ENCODE peak calls at places on chromosome 19, in seven cellular contexts. J, M, D, C, X, B and L are unnamed samples.

GRCh38 chr19:46068345-46069258 is 27.8 kb upstream of the IGFL4 start:
- DNase-seq in B (peak), J (peak), C (no peak), M (no peak), X (no peak), D (no peak), L (peak)

GRCh38 chr19:30349131-30349730 is 23.0 kb upstream of the ZNF536 start:
- DNase-seq in M (peak), C (no peak), X (peak), D (no peak), B (no peak), J (no peak), L (no peak)

GRCh38 chr19:36054733-36055686 is at the start of gene WDR62:
- DNase-seq in D (peak), B (peak), X (peak), J (no peak), C (peak), M (peak), L (peak)

GRCh38 chr19:9075064-9075964 is 11.5 kb upstream of the OR1M1 start:
- DNase-seq in J (peak), X (peak), M (peak), C (peak), D (peak), B (peak), L (peak)

GRCh38 chr19:590396-590745 is 690 bp downstream of the HCN2 start:
- DNase-seq in J (peak), B (peak), M (no peak), X (no peak), D (no peak), C (no peak), L (no peak)

GRCh38 chr19:40750035-40750284 is 317 bp downstream of the ACTMAP start:
- DNase-seq in D (no peak), M (no peak), B (peak), X (no peak), C (no peak), J (no peak), L (no peak)

GRCh38 chr19:14081797-14082674 is 3.5 kb downstream of the C19orf67 start:
- DNase-seq in J (peak), B (peak), X (no peak), M (no peak), D (no peak), C (no peak), L (no peak)

GRCh38 chr19:55368701-55369563 is 1.3 kb downstream of the IL11 start:
- DNase-seq in D (no peak), X (peak), B (peak), J (peak), C (no peak), M (peak), L (peak)

GRCh38 chr19:18437481-18438330 is at the start of gene ISYNA1:
- DNase-seq in D (peak), B (peak), J (peak), C (peak), M (peak), X (peak), L (peak)

GRCh38 chr19:47745010-47745901 is at the start of gene NOP53:
- DNase-seq in C (peak), X (peak), D (peak), M (peak), J (peak), B (peak), L (peak)

GRCh38 chr19:3270908-3271307 is 46.4 kb downstream of the CELF5 start:
- DNase-seq in B (no peak), M (peak), D (peak), X (peak), C (no peak), J (peak), L (peak)

GRCh38 chr19:22945560-22945959 is 57.4 kb downstream of the ZNF728 start:
- DNase-seq in J (peak), B (no peak), D (peak), M (no peak), X (peak), C (no peak), L (peak)

GRCh38 chr19:32174386-32175113 is 170.9 kb upstream of the ZNF507 start:
- DNase-seq in B (no peak), C (peak), J (no peak), M (no peak), X (no peak), D (no peak), L (no peak)

GRCh38 chr19:50896591-50897190 is 14.5 kb downstream of the KLK4 start:
- DNase-seq in J (peak), M (no peak), D (no peak), X (no peak), C (no peak), B (peak), L (peak)

GRCh38 chr19:16899566-16900075 is 10.8 kb downstream of the F2RL3 start:
- DNase-seq in J (no peak), B (peak), C (peak), D (no peak), X (peak), M (peak), L (peak)

GRCh38 chr19:3123088-3123721 is 12.6 kb upstream of the GNA15 start:
- DNase-seq in C (no peak), M (no peak), X (no peak), D (no peak), J (no peak), B (no peak), L (no peak)

GRCh38 chr19:47778954-47779351 is 450 bp downstream of the SELENOW start:
- DNase-seq in J (no peak), M (no peak), D (no peak), B (no peak), X (no peak), C (no peak), L (peak)

GRCh38 chr19:44905437-44906160 is at the start of gene APOE:
- DNase-seq in J (no peak), C (peak), D (peak), X (peak), B (no peak), M (peak), L (peak)

GRCh38 chr19:33946535-33947323 is 150.1 kb downstream of the KCTD15 start:
- DNase-seq in M (no peak), C (no peak), D (no peak), B (peak), J (no peak), X (no peak), L (no peak)

GRCh38 chr19:34041922-34042521 is 130.3 kb upstream of the LSM14A start:
- DNase-seq in J (peak), M (peak), B (peak), X (peak), D (peak), C (peak), L (no peak)

GRCh38 chr19:9552902-9553301 is 14.5 kb upstream of the ZNF426 start:
- DNase-seq in C (no peak), J (no peak), X (no peak), D (no peak), B (no peak), M (no peak), L (no peak)

GRCh38 chr19:35940078-35940775 is 4.1 kb downstream of the LRFN3 start:
- DNase-seq in D (no peak), X (no peak), B (no peak), M (no peak), C (no peak), J (no peak), L (no peak)

GRCh38 chr19:46812898-46813569 is 24.6 kb upstream of the SLC1A5 start:
- DNase-seq in B (no peak), C (peak), D (no peak), J (no peak), M (no peak), X (no peak), L (no peak)

GRCh38 chr19:47049307-47049700 is 880 bp upstream of the TMEM160 start:
- DNase-seq in D (no peak), X (peak), C (no peak), M (no peak), B (peak), J (peak), L (no peak)

GRCh38 chr19:53112286-53112685 is 9.1 kb upstream of the ZNF160 start:
- DNase-seq in J (peak), C (peak), X (no peak), D (no peak), B (no peak), M (no peak), L (no peak)

GRCh38 chr19:13906525-13906904 is 514 bp downstream of the CC2D1A start:
- DNase-seq in J (no peak), D (no peak), M (no peak), X (no peak), C (no peak), B (peak), L (no peak)

GRCh38 chr19:3120611-3121231 is 15.1 kb upstream of the GNA15 start:
- DNase-seq in X (no peak), J (no peak), B (no peak), M (no peak), D (no peak), C (no peak), L (no peak)

GRCh38 chr19:343941-344624 is 513 bp downstream of the MIER2 start:
- DNase-seq in C (peak), M (no peak), X (peak), J (no peak), B (peak), D (peak), L (peak)

GRCh38 chr19:14772467-14772866 is 5.9 kb downstream of the ADGRE2 start:
- DNase-seq in J (no peak), C (peak), B (no peak), X (no peak), D (no peak), M (peak), L (no peak)

GRCh38 chr19:38930776-38931761 is at the start of gene MRPS12:
- DNase-seq in B (peak), D (peak), C (no peak), X (peak), M (peak), J (peak), L (peak)

GRCh38 chr19:44345969-44346368 is 10.5 kb downstream of the ZNF112 start:
- DNase-seq in C (no peak), J (no peak), B (no peak), M (no peak), X (no peak), D (no peak), L (no peak)

GRCh38 chr19:18503971-18504885 is 17.6 kb downstream of the ELL start:
- DNase-seq in C (no peak), M (no peak), B (peak), X (no peak), J (no peak), D (no peak), L (no peak)

GRCh38 chr19:10290439-10290875 is 705 bp downstream of the ICAM5 start:
- DNase-seq in C (peak), J (peak), B (no peak), X (peak), M (peak), D (no peak), L (no peak)

GRCh38 chr19:47124937-47125668 is 5.5 kb upstream of the SAE1 start:
- DNase-seq in C (no peak), J (peak), M (peak), X (peak), D (peak), B (peak), L (peak)

GRCh38 chr19:35327642-35328041 is 1.3 kb upstream of the CD22 start:
- DNase-seq in J (no peak), M (peak), B (peak), C (no peak), D (no peak), X (peak), L (no peak)

GRCh38 chr19:10289167-10289835 is 451 bp upstream of the ICAM5 start:
- DNase-seq in C (peak), J (peak), B (peak), M (peak), X (peak), D (no peak), L (peak)

GRCh38 chr19:30336290-30336689 is 35.9 kb upstream of the ZNF536 start:
- DNase-seq in J (no peak), C (no peak), M (no peak), X (no peak), D (no peak), B (no peak), L (no peak)

GRCh38 chr19:50779504-50780457 is 9.5 kb downstream of the GPR32 start:
- DNase-seq in M (no peak), D (no peak), J (no peak), C (no peak), X (peak), B (peak), L (no peak)

GRCh38 chr19:11337080-11337479 is 2.4 kb downstream of the RAB3D start:
- DNase-seq in J (no peak), X (no peak), M (no peak), D (no peak), C (no peak), B (no peak), L (no peak)

GRCh38 chr19:11339254-11340098 is at the start of gene RAB3D:
- DNase-seq in C (peak), M (peak), B (peak), D (peak), J (peak), X (peak), L (peak)

GRCh38 chr19:11338569-11339253 is 746 bp downstream of the RAB3D start:
- DNase-seq in X (no peak), D (no peak), M (no peak), J (no peak), B (peak), C (no peak), L (no peak)

GRCh38 chr19:11335449-11336146 is 3.9 kb downstream of the RAB3D start:
- DNase-seq in M (no peak), J (no peak), C (no peak), X (peak), D (no peak), B (no peak), L (no peak)

DNA sequence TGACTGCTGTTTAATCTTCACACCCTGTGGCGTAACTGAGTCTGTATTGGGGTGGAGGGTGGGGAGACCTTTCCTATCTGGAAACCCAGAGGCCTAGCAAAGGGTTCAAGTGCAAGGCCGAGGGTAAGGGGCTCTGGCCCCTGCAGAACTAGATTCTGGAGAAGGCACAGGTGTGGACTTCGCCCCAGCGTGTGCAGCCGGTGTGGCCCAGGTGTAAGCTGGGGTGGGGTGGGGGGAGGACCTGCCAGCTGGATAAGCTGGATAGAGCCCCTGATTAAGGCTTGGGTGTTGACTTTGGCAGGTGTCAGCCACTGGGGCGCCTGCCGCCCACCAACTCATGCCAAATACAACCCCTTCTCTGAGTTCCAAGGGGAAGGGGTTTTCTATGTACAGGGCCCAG is 1.3 kb downstream of the RAB3D start:
- DNase-seq in D (no peak), M (no peak), J (no peak), C (no peak), B (no peak), X (no peak), L (no peak)
- H3K4me2 ChIP-seq in D (no peak), M (no peak), J (no peak), C (no peak), B (no peak), X (no peak), L (no peak)

GRCh38 chr19:7789447-7789846 is 26.4 kb downstream of the CLEC4M start:
- DNase-seq in J (no peak), B (peak), M (peak), D (no peak), C (peak), X (peak), L (no peak)
- H2BK120ac ChIP-seq in J (no peak), B (no peak), M (no peak), D (peak), C (no peak), X (no peak), L (no peak)

DNA sequence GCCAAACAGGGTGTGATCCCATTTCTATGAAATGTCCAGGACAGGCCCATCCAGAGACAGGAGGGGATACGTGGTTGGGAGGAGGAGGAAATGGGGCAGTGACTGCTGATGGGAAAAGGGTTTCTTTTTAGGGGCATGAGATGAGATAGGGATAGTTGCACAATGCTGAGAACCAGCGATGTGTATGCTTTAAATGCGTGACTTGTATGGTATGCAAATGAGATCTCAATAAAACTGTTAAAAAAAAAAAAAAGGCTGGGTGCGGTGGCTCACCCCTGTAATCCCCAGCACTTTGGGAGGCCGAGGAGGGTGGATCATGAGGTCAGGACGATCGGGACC is 9.8 kb upstream of the TICAM1 start:
- DNase-seq in X (no peak), J (no peak), C (no peak), B (no peak), M (no peak), D (no peak), L (no peak)
- H3K4me2 ChIP-seq in X (no peak), J (no peak), C (no peak), B (no peak), M (no peak), D (no peak), L (no peak)

DNA sequence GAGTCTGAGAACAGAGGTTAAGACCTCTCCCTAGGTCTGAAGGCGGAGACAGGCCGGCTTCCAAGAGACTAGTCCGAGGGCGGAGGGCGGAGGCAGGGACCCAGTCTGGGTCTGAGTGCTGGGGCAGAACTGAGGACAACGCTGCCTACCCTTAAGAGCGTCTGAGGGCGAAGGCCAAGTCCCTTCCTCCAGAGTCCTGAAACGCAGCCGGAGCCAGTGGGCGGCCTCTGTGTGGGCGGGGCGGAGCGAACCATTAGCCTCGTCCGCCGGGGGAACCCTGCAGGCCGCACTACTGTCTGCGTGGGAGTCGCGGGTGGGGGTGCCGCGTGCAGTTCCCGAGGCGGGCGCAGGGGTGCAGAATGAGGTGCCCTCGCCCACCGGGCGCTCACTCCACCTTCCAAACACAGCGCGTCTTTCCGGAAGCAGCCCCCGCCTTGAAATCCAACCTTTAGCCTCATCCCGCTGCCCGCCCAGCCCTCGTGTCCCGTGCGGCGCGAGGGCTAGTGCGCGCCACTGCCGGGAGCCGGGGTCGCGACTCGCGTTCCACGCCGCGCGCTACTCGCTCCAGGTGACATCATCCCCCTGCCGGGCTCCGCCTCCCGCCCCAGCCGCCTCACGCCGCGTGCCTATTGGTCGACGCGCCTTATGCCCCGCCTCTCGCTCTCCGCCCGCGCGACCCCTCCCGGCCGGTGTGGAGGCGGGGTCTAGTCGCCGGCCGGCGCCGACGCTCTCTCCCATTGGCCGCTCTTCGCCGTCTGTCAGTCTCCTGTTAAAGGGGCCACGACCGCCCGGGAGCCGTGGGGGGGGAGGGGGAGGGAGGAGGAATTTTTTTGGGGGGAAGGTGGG is at the start of gene C19orf73:
- DNase-seq in M (peak), B (peak), C (peak), J (peak), X (peak), D (peak), L (peak)
- H2BK120ac ChIP-seq in M (no peak), B (peak), C (peak), J (peak), X (no peak), D (no peak), L (peak)

GRCh38 chr19:1622541-1622940 is 17.3 kb upstream of the UQCR11 start:
- DNase-seq in C (no peak), J (no peak), B (no peak), D (no peak), M (no peak), X (no peak), L (no peak)

GRCh38 chr19:1622007-1622406 is 16.7 kb upstream of the UQCR11 start:
- DNase-seq in X (no peak), M (no peak), C (no peak), D (no peak), B (no peak), J (no peak), L (no peak)

GRCh38 chr19:1619703-1620102 is 14.4 kb upstream of the UQCR11 start:
- DNase-seq in C (no peak), M (no peak), B (no peak), D (no peak), X (no peak), J (no peak), L (no peak)

GRCh38 chr19:1621021-1621420 is 15.8 kb upstream of the UQCR11 start:
- DNase-seq in M (no peak), D (no peak), B (no peak), J (no peak), C (no peak), X (no peak), L (no peak)

GRCh38 chr19:1621574-1621973 is 16.3 kb upstream of the UQCR11 start:
- DNase-seq in X (no peak), B (no peak), C (no peak), M (no peak), D (no peak), J (no peak), L (no peak)
- H3K4me2 ChIP-seq in X (no peak), B (no peak), C (no peak), M (no peak), D (no peak), J (no peak), L (no peak)

DNA sequence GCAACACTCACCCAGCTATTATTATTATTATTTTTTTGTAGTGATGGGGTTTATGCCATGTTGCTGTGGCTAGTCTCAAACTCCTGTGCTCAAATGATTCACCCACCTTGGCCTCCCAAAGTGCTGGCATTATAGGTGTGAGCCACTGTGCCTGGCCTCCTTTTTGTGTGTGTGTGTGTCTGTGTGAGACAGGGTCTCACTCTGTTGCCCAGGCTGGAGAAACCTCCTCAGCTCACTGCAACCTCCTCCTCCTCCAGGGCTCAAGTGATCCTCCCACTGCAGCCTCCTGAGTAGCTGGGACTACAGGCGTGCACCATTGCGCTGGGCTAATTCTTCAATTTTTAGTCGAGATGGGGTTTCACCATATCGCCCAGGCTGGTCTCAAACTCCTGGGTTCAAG is 3.6 kb upstream of the MYDGF start:
- DNase-seq in C (no peak), D (no peak), B (no peak), M (no peak), X (no peak), J (no peak), L (no peak)
- H2BK120ac ChIP-seq in C (no peak), D (no peak), B (no peak), M (no peak), X (no peak), J (no peak), L (no peak)

GRCh38 chr19:41926861-41927809 is 1.1 kb downstream of the ERFL start:
- DNase-seq in M (no peak), D (no peak), X (no peak), B (no peak), C (no peak), J (no peak), L (no peak)
- H3K4me2 ChIP-seq in M (no peak), D (peak), X (no peak), B (peak), C (peak), J (no peak), L (peak)